ENCODE peak calls at places on chromosome 20, in ten cellular contexts. F is lung, O is heart right ventricle, U is breast epithelium, H is coronary artery, J is brain microvascular endothelial cell, R is psoas muscle, L is adrenal gland, S is ovary, Y is HFF-Myc. V is an unnamed sample.

GRCh38 chr20:10670521-10671220 is 3.1 kb downstream of the JAG1 start:
- DNase-seq in F (no peak), O (no peak), U (no peak), H (no peak), J (no peak), R (no peak), L (no peak), S (no peak), Y (no peak), V (no peak)

GRCh38 chr20:7003598-7003997 is 236.1 kb downstream of the BMP2 start:
- DNase-seq in F (no peak), O (no peak), U (no peak), H (no peak), J (no peak), R (no peak), L (no peak), S (no peak), Y (no peak), V (no peak)

GRCh38 chr20:17708675-17709360 is 9.1 kb downstream of the BANF2 start:
- DNase-seq in F (no peak), O (no peak), U (no peak), H (no peak), J (no peak), R (no peak), L (no peak), S (no peak), Y (no peak), V (no peak)

GRCh38 chr20:38601216-38602184 is at the start of gene ARHGAP40:
- DNase-seq in F (no peak), O (no peak), U (peak; percentile 26), H (no peak), J (no peak), R (no peak), L (no peak), S (no peak), Y (no peak), V (peak; percentile 44)

GRCh38 chr20:44704551-44704971 is 10.6 kb upstream of the CCN5 start:
- DNase-seq in F (no peak), O (no peak), U (no peak), H (no peak), J (no peak), R (peak; percentile 54), L (peak; percentile 62), S (no peak), Y (peak; percentile 81), V (peak; percentile 77)

GRCh38 chr20:9515211-9515580 is 806 bp downstream of the LAMP5 start:
- DNase-seq in F (no peak), O (no peak), U (no peak), H (no peak), J (no peak), R (no peak), L (no peak), S (no peak), Y (no peak), V (no peak)

GRCh38 chr20:37522258-37523011 is 1.4 kb downstream of the NNAT start:
- DNase-seq in F (peak; percentile 87), O (peak; percentile 61), U (peak; percentile 62), H (peak; percentile 57), J (no peak), R (peak; percentile 89), L (no peak), S (no peak), Y (no peak), V (no peak)

GRCh38 chr20:53517146-53517545 is 76.5 kb downstream of the ZNF217 start:
- DNase-seq in F (no peak), O (no peak), U (no peak), H (no peak), J (peak; percentile 7), R (no peak), L (no peak), S (no peak), Y (no peak), V (no peak)

GRCh38 chr20:3238616-3239025 is 369 bp downstream of the SLC4A11 start:
- DNase-seq in F (no peak), O (peak; percentile 25), U (no peak), H (no peak), J (no peak), R (no peak), L (peak; percentile 56), S (no peak), Y (no peak), V (peak; percentile 66)

GRCh38 chr20:34798871-34799270 is 26.6 kb downstream of the NCOA6 start:
- DNase-seq in F (no peak), O (no peak), U (no peak), H (no peak), J (no peak), R (no peak), L (no peak), S (no peak), Y (no peak), V (no peak)

GRCh38 chr20:38271609-38272120 is 11.1 kb upstream of the KIAA1755 start:
- DNase-seq in F (no peak), O (no peak), U (no peak), H (no peak), J (no peak), R (no peak), L (no peak), S (no peak), Y (no peak), V (no peak)

GRCh38 chr20:1357921-1358671 is 29.2 kb upstream of the SDCBP2 start:
- DNase-seq in F (no peak), O (no peak), U (no peak), H (no peak), J (peak; percentile 78), R (no peak), L (no peak), S (no peak), Y (no peak), V (no peak)

GRCh38 chr20:46683939-46684750 is 5.1 kb downstream of the TP53RK start:
- DNase-seq in F (peak; percentile 54), O (peak; percentile 41), U (peak; percentile 49), H (peak; percentile 73), J (peak; percentile 76), R (peak; percentile 62), L (peak; percentile 69), S (peak; percentile 53), Y (peak; percentile 70), V (peak; percentile 85)

GRCh38 chr20:53402233-53403005 is 191.2 kb downstream of the ZNF217 start:
- DNase-seq in F (no peak), O (no peak), U (no peak), H (no peak), J (no peak), R (no peak), L (no peak), S (no peak), Y (no peak), V (no peak)

GRCh38 chr20:64055893-64056638 is 6.6 kb upstream of the SOX18 start:
- DNase-seq in F (no peak), O (peak; percentile 81), U (no peak), H (no peak), J (peak; percentile 17), R (peak; percentile 75), L (no peak), S (no peak), Y (no peak), V (no peak)

GRCh38 chr20:41466836-41467619 is 100.4 kb upstream of the EMILIN3 start:
- DNase-seq in F (no peak), O (no peak), U (no peak), H (no peak), J (no peak), R (no peak), L (no peak), S (no peak), Y (no peak), V (no peak)

GRCh38 chr20:2751868-2752630 is 48.4 kb downstream of the CPXM1 start:
- DNase-seq in F (no peak), O (peak; percentile 45), U (no peak), H (peak; percentile 72), J (no peak), R (no peak), L (no peak), S (peak; percentile 44), Y (no peak), V (peak; percentile 59)

GRCh38 chr20:18272451-18272850 is 15.9 kb upstream of the ZNF133 start:
- DNase-seq in F (no peak), O (peak; percentile 42), U (no peak), H (no peak), J (peak; percentile 29), R (peak; percentile 69), L (peak; percentile 80), S (no peak), Y (peak; percentile 15), V (peak; percentile 51)

GRCh38 chr20:52829111-52829510 is 143.0 kb upstream of the TSHZ2 start:
- DNase-seq in F (no peak), O (no peak), U (no peak), H (no peak), J (no peak), R (no peak), L (no peak), S (no peak), Y (no peak), V (no peak)

GRCh38 chr20:62776035-62776691 is 20.1 kb upstream of the MRGBP start:
- DNase-seq in F (no peak), O (no peak), U (no peak), H (no peak), J (no peak), R (no peak), L (no peak), S (no peak), Y (no peak), V (no peak)
- H3K4me3 ChIP-seq in F (no peak overlapping the region), O (no peak overlapping the region), U (no peak overlapping the region), H (no peak overlapping the region), J (no peak overlapping the region), R (no peak overlapping the region), L (no peak overlapping the region), S (no peak overlapping the region), Y (no peak overlapping the region), V (no peak overlapping the region)

GRCh38 chr20:43658723-43659419 is 8.0 kb upstream of the MYBL2 start:
- DNase-seq in F (no peak), O (no peak), U (no peak), H (no peak), J (no peak), R (no peak), L (no peak), S (no peak), Y (no peak), V (no peak)
- H3K4me3 ChIP-seq in F (no peak overlapping the region), O (no peak overlapping the region), U (no peak overlapping the region), H (no peak overlapping the region), J (no peak overlapping the region), R (no peak overlapping the region), L (no peak overlapping the region), S (no peak overlapping the region), Y (no peak overlapping the region), V (no peak overlapping the region)

DNA sequence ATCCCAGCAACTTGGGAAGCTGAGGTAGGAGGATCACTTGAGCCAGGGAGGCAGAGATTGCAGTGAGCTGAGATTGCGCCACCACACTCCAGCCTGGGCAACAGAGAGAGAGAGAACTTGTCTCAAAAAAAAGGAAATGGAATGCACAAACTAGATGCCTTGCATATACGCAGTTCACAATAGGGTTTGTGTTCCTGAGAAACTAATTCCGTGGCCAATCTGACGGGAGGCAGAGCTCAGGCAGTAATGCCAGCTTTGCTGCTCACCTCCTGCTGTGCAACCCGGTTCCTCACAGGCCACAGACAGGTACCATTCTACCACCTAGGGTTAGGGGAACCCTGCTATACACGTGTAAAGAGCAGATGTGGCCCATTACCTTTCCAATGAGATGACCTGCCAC is 1.4 kb downstream of the CDK5RAP1 start:
- DNase-seq in F (no peak), O (no peak), U (no peak), H (no peak), J (no peak), R (no peak), L (no peak), S (no peak), Y (no peak), V (no peak)
- H3K4me3 ChIP-seq in F (no peak overlapping the region), O (peak overlapping the region; percentile 98), U (peak overlapping the region; percentile 99), H (peak overlapping the region; percentile 90), J (no peak overlapping the region), R (peak overlapping the region; percentile 96), L (no peak overlapping the region), S (peak overlapping the region; percentile 95), Y (peak overlapping the region; percentile 97), V (peak overlapping the region; percentile 89)

GRCh38 chr20:58850693-58851174 is at the start of gene GNAS-AS1:
- DNase-seq in F (peak; percentile 80), O (peak; percentile 87), U (peak; percentile 48), H (no peak), J (peak; percentile 76), R (peak; percentile 90), L (peak; percentile 35), S (peak; percentile 25), Y (peak; percentile 48), V (peak; percentile 82)
- H3K4me3 ChIP-seq in F (peak within 1 kb of the TSS; percentile 12), O (peak within 1 kb of the TSS; percentile 56), U (peak within 1 kb of the TSS; percentile 53), H (peak within 1 kb of the TSS; percentile 70), J (peak within 1 kb of the TSS; percentile 74), R (peak within 1 kb of the TSS; percentile 59), L (no peak within 1 kb of the TSS), S (peak within 1 kb of the TSS; percentile 40), Y (peak within 1 kb of the TSS; percentile 75), V (peak within 1 kb of the TSS; percentile 82)